ENCODE peak calls at places on chromosomes 7 and 10, in five cellular contexts. V is K562, Y is A549, D is H1, B is HepG2. K is an unnamed sample.

GRCh38 chr7:100685049-100685605 is 8.9 kb downstream of the GIGYF1 start:
- DNase-seq in V (no peak), Y (no peak), D (no peak), B (no peak), K (no peak)

GRCh38 chr10:121695731-121696464 is 97.7 kb upstream of the FGFR2 start:
- DNase-seq in V (no peak), Y (no peak), D (no peak), B (peak; percentile 77), K (no peak)

GRCh38 chr10:68284597-68284996 is 47.3 kb upstream of the HNRNPH3 start:
- DNase-seq in V (no peak), Y (no peak), D (no peak), B (no peak), K (no peak)

GRCh38 chr7:29557954-29558353 is 5.7 kb upstream of the PRR15 start:
- DNase-seq in V (peak; percentile 62), Y (no peak), D (no peak), B (no peak), K (no peak)

GRCh38 chr10:124001391-124002260 is 91.8 kb downstream of the CHST15 start:
- DNase-seq in V (no peak), Y (no peak), D (no peak), B (no peak), K (no peak)

GRCh38 chr7:48759431-48760080 is 164.8 kb upstream of the CDC14C start:
- DNase-seq in V (no peak), Y (no peak), D (no peak), B (no peak), K (no peak)

GRCh38 chr10:96402417-96403305 is 43.9 kb upstream of the OPALIN start:
- DNase-seq in V (peak; percentile 4), Y (no peak), D (no peak), B (no peak), K (no peak)

GRCh38 chr10:23199768-23200511 is 7.8 kb downstream of the PTF1A start:
- DNase-seq in V (no peak), Y (no peak), D (peak; percentile 77), B (no peak), K (no peak)

GRCh38 chr7:137916564-137916963 is 69.8 kb upstream of the DGKI start:
- DNase-seq in V (no peak), Y (no peak), D (no peak), B (no peak), K (no peak)

GRCh38 chr7:150952331-150953050 is 25.6 kb downstream of the KCNH2 start:
- DNase-seq in V (no peak), Y (no peak), D (no peak), B (no peak), K (no peak)

GRCh38 chr7:117157121-117157870 is 165.6 kb downstream of the WNT2 start:
- DNase-seq in V (peak; percentile 36), Y (peak; percentile 17), D (no peak), B (no peak), K (peak; percentile 85)

GRCh38 chr10:17249820-17250219 is 21.8 kb downstream of the VIM start:
- DNase-seq in V (peak; percentile 21), Y (no peak), D (no peak), B (no peak), K (peak; percentile 50)

GRCh38 chr7:16638282-16639265 is 7.0 kb downstream of the ANKMY2 start:
- DNase-seq in V (no peak), Y (no peak), D (no peak), B (no peak), K (no peak)

GRCh38 chr7:117212969-117213877 is 109.6 kb downstream of the WNT2 start:
- DNase-seq in V (peak; percentile 83), Y (peak; percentile 38), D (peak; percentile 70), B (peak; percentile 42), K (peak; percentile 68)

GRCh38 chr7:53984776-53985175 is 557.4 kb upstream of the VSTM2A start:
- DNase-seq in V (no peak), Y (no peak), D (no peak), B (no peak), K (no peak)

GRCh38 chr10:16545126-16545736 is 23.6 kb upstream of the C1QL3 start:
- DNase-seq in V (peak; percentile 38), Y (peak; percentile 54), D (no peak), B (peak; percentile 13), K (peak; percentile 43)

GRCh38 chr7:114944742-114945625 is 23.1 kb downstream of the MDFIC start:
- DNase-seq in V (no peak), Y (no peak), D (no peak), B (no peak), K (peak; percentile 60)

GRCh38 chr10:125769175-125769574 is 6.4 kb downstream of the MMP21 start:
- DNase-seq in V (no peak), Y (no peak), D (no peak), B (no peak), K (no peak)

GRCh38 chr10:4825868-4826787 is at the start of gene AKR1E2:
- DNase-seq in V (peak; percentile 92), Y (peak; percentile 98), D (peak; percentile 81), B (no peak), K (peak; percentile 94)

GRCh38 chr10:22016046-22016705 is 12.6 kb upstream of the DNAJC1 start:
- DNase-seq in V (no peak), Y (no peak), D (no peak), B (no peak), K (no peak)

GRCh38 chr7:122054393-122054792 is 89.7 kb downstream of the AASS start:
- DNase-seq in V (no peak), Y (no peak), D (no peak), B (no peak), K (no peak)

GRCh38 chr10:30027057-30028005 is 32.1 kb downstream of the JCAD start:
- DNase-seq in V (peak; percentile 51), Y (no peak), D (peak; percentile 68), B (no peak), K (peak; percentile 73)

GRCh38 chr10:90418869-90419652 is 438.8 kb downstream of the HTR7 start:
- DNase-seq in V (no peak), Y (no peak), D (no peak), B (peak; percentile 7), K (peak; percentile 87)
- TF ChIP-seq JUN in V (no peak), Y (no peak), D (no peak), B (no peak), K (peak; percentile 88)

DNA sequence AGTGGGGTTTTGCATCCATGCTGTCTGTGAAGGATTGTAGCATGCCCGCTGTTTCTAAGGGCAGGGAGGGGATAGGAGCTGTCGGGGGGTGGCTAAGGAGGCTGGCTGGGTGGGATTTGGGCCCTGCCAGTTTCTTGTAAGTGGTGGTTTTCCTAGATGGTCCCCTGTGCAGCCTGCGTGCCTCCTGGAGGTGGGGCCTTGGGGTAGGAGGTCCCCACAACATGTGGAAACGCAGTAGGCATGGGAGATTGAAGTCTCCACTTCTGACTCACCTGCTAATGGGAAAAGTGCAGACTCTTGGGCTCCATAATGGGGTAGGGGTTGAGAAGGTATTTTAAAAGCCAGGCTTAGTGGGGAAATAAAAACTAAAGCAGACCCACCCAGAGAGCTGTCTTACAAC is 190.6 kb downstream of the TCF7L2 start:
- DNase-seq in V (no peak), Y (no peak), D (no peak), B (no peak), K (no peak)
- TF ChIP-seq POLR2A in V (no peak), Y (no peak), D (no peak), B (no peak), K (no peak)

DNA sequence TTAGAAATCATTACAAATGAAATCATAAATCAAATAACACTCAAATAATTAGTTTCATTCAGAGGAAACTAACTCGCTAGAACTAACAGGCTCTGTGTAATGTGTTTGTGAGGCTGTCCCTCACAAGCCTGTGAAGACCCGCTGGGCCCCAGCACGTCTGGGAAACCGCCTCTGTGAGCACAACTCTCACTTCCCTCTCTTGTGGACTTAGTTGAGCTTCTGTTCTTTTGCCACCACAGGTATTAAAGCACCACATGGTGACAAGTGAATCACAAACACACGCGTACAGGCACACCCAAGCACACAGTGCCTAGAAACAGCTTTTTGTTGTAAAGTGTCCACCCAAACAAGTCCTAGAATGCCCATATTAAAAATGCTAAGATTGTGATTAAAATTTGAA is 51.0 kb downstream of the ZNF777 start:
- DNase-seq in V (no peak), Y (no peak), D (no peak), B (no peak), K (no peak)
- TF ChIP-seq JUN in V (no peak), Y (no peak), D (no peak), B (no peak), K (no peak)

GRCh38 chr7:158141221-158141582 is 446.4 kb downstream of the PTPRN2 start:
- DNase-seq in V (no peak), Y (no peak), D (no peak), B (no peak), K (no peak)
- TF ChIP-seq POLR2A in V (no peak), Y (no peak), D (no peak), B (no peak), K (no peak)

GRCh38 chr10:71779641-71780040 is 6.3 kb upstream of the VSIR start:
- DNase-seq in V (no peak), Y (no peak), D (no peak), B (no peak), K (no peak)

GRCh38 chr10:71776528-71776927 is 3.2 kb upstream of the VSIR start:
- DNase-seq in V (peak; percentile 47), Y (no peak), D (no peak), B (no peak), K (no peak)

GRCh38 chr10:71774916-71775702 is 1.8 kb upstream of the VSIR start:
- DNase-seq in V (no peak), Y (no peak), D (no peak), B (no peak), K (no peak)

GRCh38 chr10:71778071-71778470 is 4.8 kb upstream of the VSIR start:
- DNase-seq in V (no peak), Y (no peak), D (no peak), B (no peak), K (no peak)

GRCh38 chr10:71777213-71777985 is 4.1 kb upstream of the VSIR start:
- DNase-seq in V (peak; percentile 35), Y (no peak), D (no peak), B (no peak), K (no peak)
- TF ChIP-seq JUN in V (no peak), Y (no peak), D (no peak), B (no peak), K (no peak)

GRCh38 chr10:80281784-80282505 is 7.5 kb downstream of the MAT1A start:
- DNase-seq in V (no peak), Y (no peak), D (no peak), B (peak; percentile 82), K (no peak)
- TF ChIP-seq POLR2A in V (no peak), Y (no peak), D (no peak), B (no peak), K (no peak)

K was measured in endothelial cell of umbilical vein.